ENCODE peak calls at places on chromosomes 5 and 9, in seven cellular contexts. F is lower lobe of right lung, K is body of pancreas, L is RWPE2, R is tibial nerve, N is tibial artery, A is transverse colon. D is an unnamed sample.

GRCh38 chr9:91855196-91855595 is 94.8 kb downstream of the ROR2 start:
- DNase-seq in N (no peak), K (no peak), F (no peak), A (no peak), R (no peak), L (no peak), D (no peak)

GRCh38 chr9:135993840-135994776 is 32.9 kb upstream of the UBAC1 start:
- DNase-seq in R (no peak), L (no peak), K (no peak), N (no peak), A (no peak), F (peak; percentile 40), D (no peak)

GRCh38 chr9:136095028-136095494 is at the start of gene NACC2:
- DNase-seq in A (peak; percentile 81), L (no peak), F (peak; percentile 81), K (peak; percentile 82), N (peak; percentile 87), R (no peak), D (no peak)

GRCh38 chr5:10301842-10302610 is 5.7 kb downstream of the CMBL start:
- DNase-seq in N (peak; percentile 78), R (no peak), A (peak; percentile 94), F (peak; percentile 91), K (peak; percentile 98), L (peak; percentile 82), D (no peak)

GRCh38 chr5:10707198-10708187 is 53.5 kb downstream of the DAP start:
- DNase-seq in A (no peak), L (peak; percentile 45), N (no peak), R (no peak), K (no peak), F (no peak), D (no peak)

GRCh38 chr9:97555164-97555563 is 53.7 kb downstream of the TMOD1 start:
- DNase-seq in K (no peak), N (peak; percentile 92), F (no peak), R (peak; percentile 88), A (no peak), L (no peak), D (no peak)

GRCh38 chr9:124449381-124450151 is 685 bp upstream of the ADGRD2 start:
- DNase-seq in L (no peak), A (no peak), R (no peak), F (no peak), N (peak; percentile 1), K (no peak), D (peak; percentile 27)

GRCh38 chr5:101534486-101535110 is 631.5 kb upstream of the ST8SIA4 start:
- DNase-seq in K (no peak), L (no peak), F (no peak), A (no peak), R (no peak), N (no peak), D (no peak)

GRCh38 chr5:98104454-98105188 is 668.8 kb upstream of the RGMB start:
- DNase-seq in F (no peak), R (no peak), K (no peak), A (no peak), N (no peak), L (no peak), D (no peak)

DNA sequence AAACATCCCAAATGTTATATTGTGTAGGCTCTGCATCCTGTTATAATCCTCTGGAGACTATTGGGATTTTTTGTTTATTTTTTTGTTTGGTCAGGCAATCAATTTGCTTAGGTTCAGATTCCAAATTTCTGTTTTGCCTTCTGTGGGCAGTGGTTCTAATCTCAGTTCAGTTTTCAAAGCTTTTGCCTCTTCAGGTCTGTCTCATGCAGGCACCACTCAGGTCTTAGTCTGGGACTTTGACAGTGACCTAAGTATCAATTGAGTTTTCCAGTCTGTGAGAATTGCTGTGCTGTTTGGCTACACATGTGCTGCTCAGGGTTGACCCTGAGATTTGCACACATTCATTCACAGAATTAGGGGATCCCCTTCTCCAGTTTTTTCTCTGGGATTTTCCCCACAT is 14.1 kb downstream of the SNX2 start:
- DNase-seq in A (no peak), N (no peak), F (no peak), L (no peak), K (no peak), R (no peak), D (no peak)
- H3K27ac ChIP-seq in A (no peak overlapping the region), N (no peak overlapping the region), F (no peak overlapping the region), L (no peak overlapping the region), K (no peak overlapping the region), R (no peak overlapping the region), D (no peak overlapping the region)

GRCh38 chr9:36749461-36749860 is 176.8 kb downstream of the MELK start:
- DNase-seq in F (no peak), A (no peak), L (no peak), K (no peak), N (no peak), R (no peak), D (no peak)

GRCh38 chr9:36745977-36746376 is 173.3 kb downstream of the MELK start:
- DNase-seq in F (no peak), A (no peak), K (no peak), R (no peak), L (no peak), N (no peak), D (no peak)

GRCh38 chr9:36748322-36748899 is 175.7 kb downstream of the MELK start:
- DNase-seq in N (no peak), L (no peak), A (no peak), K (peak; percentile 22), R (peak; percentile 9), F (no peak), D (no peak)

GRCh38 chr9:36744678-36745077 is 172.0 kb downstream of the MELK start:
- DNase-seq in K (no peak), F (no peak), L (no peak), R (no peak), A (no peak), N (no peak), D (no peak)

DNA sequence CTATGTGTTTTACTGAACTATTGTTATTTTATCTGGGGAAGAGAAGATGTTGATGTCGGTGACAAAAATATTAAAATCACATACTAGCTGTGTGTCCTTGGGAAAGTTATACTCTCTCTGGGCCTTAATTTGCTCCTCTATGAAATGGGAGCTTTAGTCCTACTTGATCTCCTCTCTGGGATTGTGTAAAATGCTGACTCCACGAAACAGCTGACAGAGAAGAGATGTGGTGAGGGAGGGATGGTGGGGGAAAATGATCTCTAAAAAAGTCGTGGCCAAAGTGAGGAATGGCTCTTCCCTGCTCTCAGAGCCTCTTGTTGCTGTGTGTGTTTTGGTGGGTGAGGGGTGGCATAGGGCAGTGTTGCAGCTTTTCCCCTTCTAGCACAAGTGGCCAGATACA is 173.7 kb downstream of the MELK start:
- DNase-seq in F (no peak), N (no peak), L (no peak), A (no peak), R (no peak), K (no peak), D (no peak)
- H3K36me3 ChIP-seq in F (no peaks in the 10 kb centered on the region), N (no peaks in the 10 kb centered on the region), L (no peaks in the 10 kb centered on the region), A (no peaks in the 10 kb centered on the region), R (no peaks in the 10 kb centered on the region), K (no peaks in the 10 kb centered on the region), D (no peaks in the 10 kb centered on the region)

GRCh38 chr5:95782166-95782565 is 40.4 kb downstream of the GLRX start:
- DNase-seq in L (no peak), A (no peak), F (no peak), K (no peak), R (no peak), N (no peak), D (no peak)

GRCh38 chr5:95780597-95780996 is 41.9 kb downstream of the GLRX start:
- DNase-seq in A (no peak), F (no peak), R (peak; percentile 55), K (no peak), N (no peak), L (no peak), D (no peak)

GRCh38 chr5:95784514-95785302 is 37.8 kb downstream of the GLRX start:
- DNase-seq in K (no peak), F (no peak), R (peak; percentile 4), A (no peak), L (no peak), N (no peak), D (no peak)

GRCh38 chr5:95781101-95781583 is 41.4 kb downstream of the GLRX start:
- DNase-seq in A (peak; percentile 86), K (peak; percentile 88), F (peak; percentile 85), R (peak; percentile 88), L (no peak), N (peak; percentile 89), D (peak; percentile 83)

GRCh38 chr5:95783661-95784060 is 38.9 kb downstream of the GLRX start:
- DNase-seq in A (no peak), R (no peak), K (no peak), F (no peak), L (no peak), N (no peak), D (no peak)
- H3K27ac ChIP-seq in A (no peak overlapping the region), R (no peak overlapping the region), K (no peak overlapping the region), F (no peak overlapping the region), L (no peak overlapping the region), N (no peak overlapping the region), D (no peak overlapping the region)

GRCh38 chr5:179375966-179376365 is 30.7 kb upstream of the ADAMTS2 start:
- DNase-seq in R (no peak), A (no peak), L (peak; percentile 49), K (no peak), N (no peak), F (no peak), D (peak; percentile 40)

GRCh38 chr5:179374506-179375235 is 29.4 kb upstream of the ADAMTS2 start:
- DNase-seq in K (no peak), A (no peak), L (peak; percentile 61), F (no peak), N (no peak), R (no peak), D (peak; percentile 41)

GRCh38 chr5:179373101-179373934 is 28.1 kb upstream of the ADAMTS2 start:
- DNase-seq in A (no peak), R (no peak), L (peak; percentile 45), K (no peak), N (no peak), F (peak; percentile 10), D (peak; percentile 68)

GRCh38 chr5:179375236-179375685 is 30.0 kb upstream of the ADAMTS2 start:
- DNase-seq in F (no peak), A (no peak), R (no peak), N (no peak), L (peak; percentile 59), K (no peak), D (no peak)

GRCh38 chr5:179373961-179374505 is 28.8 kb upstream of the ADAMTS2 start:
- DNase-seq in A (no peak), F (no peak), L (no peak), N (peak; percentile 32), K (no peak), R (no peak), D (peak; percentile 60)
- H3K36me3 ChIP-seq in A (no peaks in the 10 kb centered on the region), F (no peaks in the 10 kb centered on the region), L (no peaks in the 10 kb centered on the region), N (no peaks in the 10 kb centered on the region), K (no peaks in the 10 kb centered on the region), R (no peaks in the 10 kb centered on the region), D (no peaks in the 10 kb centered on the region)

GRCh38 chr5:172699423-172699822 is 58.4 kb downstream of the NEURL1B start:
- DNase-seq in F (no peak), R (no peak), L (no peak), N (no peak), A (no peak), K (no peak), D (no peak)

GRCh38 chr5:172699999-172700685 is 59.1 kb downstream of the NEURL1B start:
- DNase-seq in L (no peak), K (no peak), R (no peak), N (no peak), F (peak; percentile 71), A (no peak), D (no peak)

GRCh38 chr5:172703952-172704351 is 62.9 kb downstream of the NEURL1B start:
- DNase-seq in K (no peak), A (no peak), L (no peak), R (no peak), F (no peak), N (no peak), D (no peak)

GRCh38 chr5:172701336-172702061 is 60.4 kb downstream of the NEURL1B start:
- DNase-seq in R (no peak), A (no peak), N (no peak), L (no peak), F (no peak), K (no peak), D (no peak)

GRCh38 chr5:172700686-172701324 is 59.7 kb downstream of the NEURL1B start:
- DNase-seq in K (no peak), F (no peak), N (no peak), L (no peak), A (no peak), R (no peak), D (no peak)
- H3K27ac ChIP-seq in K (no peak overlapping the region), F (peak overlapping the region; percentile 46), N (no peak overlapping the region), L (no peak overlapping the region), A (no peak overlapping the region), R (peak overlapping the region; percentile 71), D (no peak overlapping the region)

D was measured in suprapubic skin.